ENCODE peak calls at places on chromosome 21, in five cellular contexts. Y is NCI-H510A, Q is non-pigmented ciliary epithelial cell, B is GM12891, J is foreskin fibroblast. E is an unnamed sample.

GRCh38 chr21:41133896-41134522 is 34.0 kb upstream of the BACE2 start:
- DNase-seq in J (peak; percentile 20), Y (no peak), B (peak; percentile 26), Q (no peak), E (no peak)

GRCh38 chr21:26881504-26882228 is 36.5 kb upstream of the ADAMTS1 start:
- DNase-seq in B (no peak), Y (no peak), Q (peak; percentile 8), J (no peak), E (peak; percentile 4)

GRCh38 chr21:31713973-31714740 is 17.8 kb downstream of the SCAF4 start:
- DNase-seq in B (no peak), Q (no peak), J (no peak), Y (no peak), E (no peak)

GRCh38 chr21:44582055-44582454 is 1.7 kb upstream of the KRTAP10-5 start:
- DNase-seq in Y (no peak), J (no peak), Q (no peak), B (no peak), E (no peak)

GRCh38 chr21:17725339-17725738 is 93.8 kb downstream of the C21orf91 start:
- DNase-seq in B (no peak), J (no peak), Q (no peak), Y (no peak), E (no peak)

GRCh38 chr21:41032536-41032935 is 135.4 kb upstream of the BACE2 start:
- DNase-seq in Q (no peak), Y (no peak), B (no peak), J (no peak), E (no peak)

GRCh38 chr21:37737996-37738395 is 178.3 kb downstream of the KCNJ6 start:
- DNase-seq in B (no peak), Q (no peak), J (no peak), Y (no peak), E (no peak)

GRCh38 chr21:43917515-43918384 is 52.7 kb downstream of the AGPAT3 start:
- DNase-seq in Q (no peak), Y (no peak), J (no peak), B (no peak), E (no peak)

GRCh38 chr21:25639922-25640670 is 1.0 kb downstream of the JAM2 start:
- DNase-seq in J (no peak), Y (no peak), B (no peak), Q (no peak), E (no peak)

GRCh38 chr21:18549214-18549905 is 145.8 kb upstream of the TMPRSS15 start:
- DNase-seq in Y (no peak), J (no peak), Q (peak; percentile 13), B (no peak), E (no peak)